ENCODE peak calls at places on chromosome 1, in ten cellular contexts. Y is stromal cell of bone marrow, L is lung, Z is omental fat pad, Q is thoracic aorta, H is mesenchymal stem cell, D is uterus, O is skeletal muscle cell, N is Caki2, R is adrenal gland. U is an unnamed sample.
A peak's percentile ranks its signal among the peaks of the same experiment; 100 is the strongest.

GRCh38 chr1:89808429-89809117 is 12.3 kb upstream of the LRRC8D start:
- DNase-seq in N (peak; percentile 25), H (peak; percentile 45), R (no peak), Z (no peak), O (no peak), Y (no peak), L (no peak), Q (no peak), D (no peak), U (no peak)

GRCh38 chr1:220124542-220124941 is 30.6 kb downstream of the IARS2 start:
- DNase-seq in L (no peak), R (no peak), H (peak; percentile 23), Z (no peak), Q (no peak), O (peak; percentile 8), Y (no peak), D (no peak), N (no peak), U (no peak)

GRCh38 chr1:145846191-145846590 is 761 bp downstream of the NUDT17 start:
- DNase-seq in R (no peak), Q (no peak), L (no peak), N (peak; percentile 49), O (no peak), Z (no peak), Y (no peak), D (no peak), H (peak; percentile 40), U (no peak)

GRCh38 chr1:52571783-52572182 is 18.9 kb upstream of the TUT4 start:
- DNase-seq in Y (peak; percentile 20), R (no peak), H (peak; percentile 16), D (no peak), L (peak; percentile 30), Q (no peak), N (peak; percentile 90), O (no peak), Z (no peak), U (no peak)

GRCh38 chr1:246162560-246162959 is 344.5 kb downstream of the SMYD3 start:
- DNase-seq in R (no peak), Q (no peak), Z (no peak), L (no peak), N (no peak), D (no peak), Y (no peak), O (no peak), H (no peak), U (no peak)

GRCh38 chr1:50251592-50252165 is 143.0 kb downstream of the ELAVL4 start:
- DNase-seq in L (no peak), D (no peak), H (no peak), O (no peak), Q (no peak), Z (no peak), R (no peak), N (peak; percentile 32), Y (no peak), U (no peak)

GRCh38 chr1:12490547-12491142 is 127.4 kb downstream of the DHRS3 start:
- DNase-seq in R (no peak), L (no peak), N (no peak), Q (no peak), Z (no peak), H (no peak), D (no peak), O (no peak), Y (no peak), U (no peak)

GRCh38 chr1:86421601-86422280 is 2.2 kb upstream of the CLCA2 start:
- DNase-seq in R (no peak), L (no peak), H (no peak), D (no peak), Z (no peak), Y (peak; percentile 31), N (no peak), O (no peak), Q (no peak), U (no peak)

GRCh38 chr1:18943162-18943561 is 13.3 kb downstream of the IFFO2 start:
- DNase-seq in Q (no peak), O (no peak), Y (no peak), Z (no peak), D (no peak), H (no peak), N (no peak), R (no peak), L (no peak), U (no peak)

GRCh38 chr1:8540971-8541370 is 223.1 kb downstream of the SLC45A1 start:
- DNase-seq in Y (no peak), H (peak; percentile 62), Z (no peak), N (no peak), R (no peak), Q (no peak), L (no peak), D (no peak), O (no peak), U (no peak)

GRCh38 chr1:173478099-173478555 is 992 bp downstream of the PRDX6 start:
- DNase-seq in N (peak; percentile 56), R (peak; percentile 88), Y (no peak), D (peak; percentile 71), L (peak; percentile 72), Q (peak; percentile 18), H (peak; percentile 75), O (peak; percentile 80), Z (peak; percentile 28), U (peak; percentile 83)

GRCh38 chr1:72006092-72006491 is 276.2 kb downstream of the NEGR1 start:
- DNase-seq in H (no peak), Z (no peak), R (no peak), D (no peak), O (no peak), Y (no peak), L (no peak), Q (no peak), N (no peak), U (no peak)

GRCh38 chr1:87714278-87714677 is 385.6 kb downstream of the LMO4 start:
- DNase-seq in D (no peak), H (no peak), Q (no peak), O (no peak), R (no peak), Y (no peak), Z (no peak), N (no peak), L (no peak), U (no peak)

GRCh38 chr1:22388666-22389455 is 62.8 kb upstream of the ZBTB40 start:
- DNase-seq in R (peak; percentile 47), O (no peak), N (no peak), Q (no peak), H (peak; percentile 53), Z (no peak), L (no peak), D (no peak), Y (no peak), U (no peak)

GRCh38 chr1:225425211-225425786 is 2.5 kb downstream of the LBR start:
- DNase-seq in O (no peak), R (no peak), Y (no peak), Q (no peak), L (no peak), Z (no peak), H (peak; percentile 55), D (peak; percentile 66), N (no peak), U (no peak)

GRCh38 chr1:112870887-112871646 is 84.9 kb downstream of the SLC16A1 start:
- DNase-seq in N (no peak), Q (no peak), H (no peak), Z (no peak), O (no peak), L (no peak), R (no peak), Y (no peak), D (no peak), U (no peak)

GRCh38 chr1:172789840-172790239 is 130.9 kb downstream of the FASLG start:
- DNase-seq in D (no peak), Y (no peak), Z (no peak), Q (no peak), H (no peak), O (no peak), N (no peak), L (no peak), R (no peak), U (no peak)

U was measured in GOT3.